ENCODE peak calls at places on chromosomes 12 and 14, in four cellular contexts. One of them, this sample, is unnamed.
A peak's percentile ranks its signal among the peaks of the same experiment; 100 is the strongest.

GRCh38 chr12:94103986-94104385 is 44.4 kb upstream of the PLXNC1 start:
- DNase-seq in GM12878: no peak
- DNase-seq in K562: no peak
- DNase-seq in HepG2: no peak
- DNase-seq in this sample: no peak

GRCh38 chr12:92107621-92108131 is 38.0 kb downstream of the BTG1 start:
- DNase-seq in HepG2: no peak
- DNase-seq in K562: no peak
- DNase-seq in GM12878: no peak
- DNase-seq in this sample: peak; percentile 14

GRCh38 chr12:68451261-68452091 is 119.3 kb upstream of the MDM1 start:
- DNase-seq in HepG2: no peak
- DNase-seq in K562: peak; percentile 24
- DNase-seq in GM12878: peak; percentile 88
- DNase-seq in this sample: no peak

GRCh38 chr12:98440165-98440581 is 75.2 kb upstream of the TMPO start:
- DNase-seq in HepG2: no peak
- DNase-seq in K562: peak; percentile 87
- DNase-seq in GM12878: no peak
- DNase-seq in this sample: no peak

GRCh38 chr14:74459289-74459946 is 33.4 kb upstream of the SYNDIG1L start:
- DNase-seq in HepG2: peak; percentile 24
- DNase-seq in K562: peak; percentile 44
- DNase-seq in GM12878: no peak
- DNase-seq in this sample: peak; percentile 77

GRCh38 chr14:60744566-60744965 is 10.0 kb downstream of the MNAT1 start:
- DNase-seq in K562: no peak
- DNase-seq in HepG2: no peak
- DNase-seq in GM12878: no peak
- DNase-seq in this sample: no peak

GRCh38 chr12:29599397-29599796 is 101.9 kb upstream of the OVCH1 start:
- DNase-seq in K562: no peak
- DNase-seq in HepG2: no peak
- DNase-seq in GM12878: no peak
- DNase-seq in this sample: no peak

GRCh38 chr14:95045836-95046430 is 111.4 kb downstream of the DICER1 start:
- DNase-seq in HepG2: no peak
- DNase-seq in GM12878: no peak
- DNase-seq in K562: no peak
- DNase-seq in this sample: peak; percentile 1

GRCh38 chr14:103501041-103501870 is 21.4 kb downstream of the CKB start:
- DNase-seq in K562: no peak
- DNase-seq in GM12878: no peak
- DNase-seq in HepG2: no peak
- DNase-seq in this sample: no peak

GRCh38 chr14:33508663-33509062 is 442.2 kb downstream of the EGLN3 start:
- DNase-seq in K562: no peak
- DNase-seq in HepG2: no peak
- DNase-seq in GM12878: no peak
- DNase-seq in this sample: no peak

GRCh38 chr14:99981806-99982205 is 83.4 kb upstream of the EVL start:
- DNase-seq in GM12878: no peak
- DNase-seq in HepG2: no peak
- DNase-seq in K562: no peak
- DNase-seq in this sample: no peak

GRCh38 chr14:22630486-22630885 is 13.7 kb downstream of the OR6J1 start:
- DNase-seq in K562: no peak
- DNase-seq in GM12878: no peak
- DNase-seq in HepG2: no peak
- DNase-seq in this sample: no peak

GRCh38 chr14:35949933-35950332 is 123.8 kb downstream of the BRMS1L start:
- DNase-seq in HepG2: peak; percentile 32
- DNase-seq in K562: no peak
- DNase-seq in GM12878: no peak
- DNase-seq in this sample: no peak

GRCh38 chr12:71071466-71072097 is 86.2 kb downstream of the TSPAN8 start:
- DNase-seq in HepG2: no peak
- DNase-seq in GM12878: no peak
- DNase-seq in K562: no peak
- DNase-seq in this sample: no peak

GRCh38 chr14:68979722-68980552 is 835 bp upstream of the ACTN1 start:
- DNase-seq in HepG2: no peak
- DNase-seq in K562: peak; percentile 41
- DNase-seq in GM12878: no peak
- DNase-seq in this sample: peak; percentile 59

GRCh38 chr14:29757711-29758233 is 169.9 kb downstream of the PRKD1 start:
- DNase-seq in K562: no peak
- DNase-seq in GM12878: no peak
- DNase-seq in HepG2: no peak
- DNase-seq in this sample: no peak

GRCh38 chr14:76653875-76654572 is 107.2 kb upstream of the VASH1 start:
- DNase-seq in K562: no peak
- DNase-seq in GM12878: no peak
- DNase-seq in HepG2: peak; percentile 76
- DNase-seq in this sample: no peak

GRCh38 chr14:22651586-22651985 is 7.4 kb upstream of the OR6J1 start:
- DNase-seq in GM12878: no peak
- DNase-seq in HepG2: no peak
- DNase-seq in K562: no peak
- DNase-seq in this sample: no peak

GRCh38 chr12:100799770-100800169 is 5.2 kb downstream of the ANO4 start:
- DNase-seq in GM12878: no peak
- DNase-seq in HepG2: no peak
- DNase-seq in K562: no peak
- DNase-seq in this sample: no peak

GRCh38 chr12:108798551-108799221 is 58.7 kb downstream of the SSH1 start:
- DNase-seq in GM12878: no peak
- DNase-seq in HepG2: no peak
- DNase-seq in K562: no peak
- DNase-seq in this sample: no peak

GRCh38 chr14:68598621-68599447 is 194.0 kb downstream of the ZFP36L1 start:
- DNase-seq in K562: no peak
- DNase-seq in GM12878: no peak
- DNase-seq in HepG2: peak; percentile 94
- DNase-seq in this sample: no peak

GRCh38 chr12:23949212-23950010 is at the start of gene SOX5:
- DNase-seq in GM12878: no peak
- DNase-seq in HepG2: peak; percentile 75
- DNase-seq in K562: peak; percentile 58
- DNase-seq in this sample: peak; percentile 30

GRCh38 chr12:39722511-39722910 is 102.9 kb upstream of the ABCD2 start:
- DNase-seq in HepG2: no peak
- DNase-seq in GM12878: no peak
- DNase-seq in K562: no peak
- DNase-seq in this sample: no peak

GRCh38 chr12:111149299-111149698 is 219.6 kb downstream of the PHETA1 start:
- DNase-seq in HepG2: no peak
- DNase-seq in GM12878: no peak
- DNase-seq in K562: no peak
- DNase-seq in this sample: no peak

GRCh38 chr12:26732010-26732908 is 100.7 kb downstream of the ITPR2 start:
- DNase-seq in GM12878: peak; percentile 84
- DNase-seq in HepG2: no peak
- DNase-seq in K562: no peak
- DNase-seq in this sample: no peak

GRCh38 chr14:22977684-22978486 is 4.5 kb downstream of the AJUBA start:
- DNase-seq in GM12878: no peak
- DNase-seq in K562: peak; percentile 28
- DNase-seq in HepG2: peak; percentile 100
- DNase-seq in this sample: peak; percentile 87

GRCh38 chr12:52486166-52487105 is 6.6 kb downstream of the KRT6A start:
- DNase-seq in GM12878: no peak
- DNase-seq in HepG2: no peak
- DNase-seq in K562: no peak
- DNase-seq in this sample: no peak

GRCh38 chr12:15851919-15852318 is 30.3 kb upstream of the STRAP start:
- DNase-seq in GM12878: no peak
- DNase-seq in K562: no peak
- DNase-seq in HepG2: no peak
- DNase-seq in this sample: no peak

GRCh38 chr12:4280351-4281163 is 7.0 kb downstream of the CCND2 start:
- DNase-seq in K562: peak; percentile 22
- DNase-seq in HepG2: no peak
- DNase-seq in GM12878: no peak
- DNase-seq in this sample: no peak
- TF ChIP-seq ETV6 in K562: no peak
- TF ChIP-seq ETV6 in HepG2: no peak
- TF ChIP-seq ETV6 in GM12878: no peak
- TF ChIP-seq ETV6 in this sample: no peak

GRCh38 chr14:80987235-80988032 is 32.0 kb downstream of the TSHR start:
- DNase-seq in HepG2: peak; percentile 45
- DNase-seq in GM12878: no peak
- DNase-seq in K562: peak; percentile 47
- DNase-seq in this sample: peak; percentile 73
- TF ChIP-seq ETV6 in HepG2: no peak
- TF ChIP-seq ETV6 in GM12878: no peak
- TF ChIP-seq ETV6 in K562: no peak
- TF ChIP-seq ETV6 in this sample: no peak

GRCh38 chr12:130195369-130195768 is 33.1 kb downstream of the FZD10 start:
- DNase-seq in K562: no peak
- DNase-seq in GM12878: no peak
- DNase-seq in HepG2: no peak
- DNase-seq in this sample: no peak

GRCh38 chr12:130195776-130196175 is 33.5 kb downstream of the FZD10 start:
- DNase-seq in K562: no peak
- DNase-seq in GM12878: no peak
- DNase-seq in HepG2: no peak
- DNase-seq in this sample: no peak

GRCh38 chr12:130194154-130194553 is 31.9 kb downstream of the FZD10 start:
- DNase-seq in GM12878: no peak
- DNase-seq in HepG2: no peak
- DNase-seq in K562: no peak
- DNase-seq in this sample: no peak

GRCh38 chr12:130196827-130197226 is 34.6 kb downstream of the FZD10 start:
- DNase-seq in K562: no peak
- DNase-seq in HepG2: no peak
- DNase-seq in GM12878: no peak
- DNase-seq in this sample: no peak

GRCh38 chr12:130192667-130193345 is 30.5 kb downstream of the FZD10 start:
- DNase-seq in GM12878: no peak
- DNase-seq in HepG2: peak; percentile 3
- DNase-seq in K562: no peak
- DNase-seq in this sample: peak; percentile 28
- TF ChIP-seq ETV6 in GM12878: no peak
- TF ChIP-seq ETV6 in HepG2: no peak
- TF ChIP-seq ETV6 in K562: no peak
- TF ChIP-seq ETV6 in this sample: no peak

DNA sequence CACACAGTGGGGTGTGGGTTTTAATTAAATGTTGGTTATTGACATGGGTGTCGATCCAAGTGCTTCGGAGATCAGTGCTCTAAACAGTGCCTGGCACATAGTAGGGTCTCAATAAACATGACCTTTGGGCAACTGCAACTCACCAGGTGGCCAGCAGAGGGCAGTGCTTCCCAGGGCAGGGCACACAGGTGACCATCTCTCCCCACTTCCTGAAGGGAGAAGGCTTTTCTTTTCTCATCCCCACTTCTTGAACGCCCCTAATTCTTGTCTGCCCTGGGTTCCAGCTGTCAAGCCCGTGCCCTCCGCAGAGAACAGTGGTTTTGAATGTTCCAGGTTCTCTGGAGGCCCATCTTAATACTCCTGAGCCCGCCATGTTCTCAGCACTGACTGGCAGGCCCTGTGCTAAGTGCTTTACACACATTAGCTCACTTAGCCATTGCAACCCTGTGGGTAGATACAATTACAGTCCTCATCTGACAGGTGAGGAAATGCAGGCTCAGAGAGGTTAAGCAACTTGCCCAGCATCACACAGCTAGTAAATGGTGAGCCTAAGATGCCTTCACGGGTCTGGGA is 16.3 kb downstream of the RAPGEF3 start:
- DNase-seq in HepG2: peak; percentile 19
- DNase-seq in K562: peak; percentile 71
- DNase-seq in GM12878: no peak
- DNase-seq in this sample: peak; percentile 88
- TF ChIP-seq ETV6 in HepG2: no peak
- TF ChIP-seq ETV6 in K562: no peak
- TF ChIP-seq ETV6 in GM12878: no peak
- TF ChIP-seq ETV6 in this sample: no peak

DNA sequence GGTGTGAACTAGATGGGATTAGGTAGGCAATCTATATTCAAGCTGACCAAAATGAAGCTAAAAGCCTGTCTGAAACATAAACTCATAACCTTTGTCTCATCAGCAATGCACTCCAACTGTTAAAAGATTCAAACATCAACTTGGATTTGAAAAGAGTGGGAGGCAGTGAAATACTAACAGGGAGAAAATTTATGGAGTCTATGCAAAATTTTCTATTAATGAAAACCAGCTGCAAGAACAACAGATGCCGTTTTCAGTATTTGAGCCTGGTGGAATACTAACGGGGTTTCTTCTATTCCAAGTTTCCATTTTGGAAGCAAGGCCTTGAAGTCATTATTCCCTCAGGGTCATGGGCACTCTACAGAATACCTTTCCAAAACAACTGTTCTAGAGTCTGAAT is 88.3 kb downstream of the LRP6 start:
- DNase-seq in HepG2: no peak
- DNase-seq in GM12878: no peak
- DNase-seq in K562: no peak
- DNase-seq in this sample: no peak
- TF ChIP-seq ETV6 in HepG2: no peak
- TF ChIP-seq ETV6 in GM12878: no peak
- TF ChIP-seq ETV6 in K562: no peak
- TF ChIP-seq ETV6 in this sample: no peak

DNA sequence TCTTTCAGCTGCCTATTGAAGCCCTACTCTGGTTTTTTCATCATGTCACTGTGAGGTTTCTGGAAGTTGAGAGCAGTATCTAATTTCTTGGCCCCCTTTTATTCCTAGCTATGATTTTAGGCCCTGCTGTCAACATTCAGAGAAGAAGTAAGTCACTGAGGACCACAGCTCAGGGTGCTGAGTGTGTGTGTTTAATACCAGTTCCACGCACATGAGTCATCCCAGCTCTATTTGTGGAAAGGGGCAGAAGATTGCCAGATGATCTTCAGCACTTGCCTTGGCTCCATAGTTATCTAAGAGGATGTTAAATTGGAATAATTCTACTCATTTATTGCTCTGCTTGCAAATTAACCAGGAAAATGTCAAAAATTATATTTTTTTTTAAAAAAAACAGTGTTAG is 65.5 kb upstream of the SLC38A4 start:
- DNase-seq in GM12878: no peak
- DNase-seq in HepG2: no peak
- DNase-seq in K562: no peak
- DNase-seq in this sample: no peak
- TF ChIP-seq ETV6 in GM12878: no peak
- TF ChIP-seq ETV6 in HepG2: no peak
- TF ChIP-seq ETV6 in K562: no peak
- TF ChIP-seq ETV6 in this sample: no peak

This sample was measured in WTC11.